ENCODE peak calls at places on chromosomes 3 and 15, in nine cellular contexts. U is dorsolateral prefrontal cortex, Q is left lung, R is ovary, G is cardiac muscle cell, V is IMR-90, M is heart left ventricle, P is GM23338, Y is OCI-LY7. F is an unnamed sample.

GRCh38 chr3:13379191-13379830 is 40.8 kb downstream of the NUP210 start:
- DNase-seq in U (peak; percentile 67), Q (peak; percentile 61), R (no peak), G (peak; percentile 75), V (peak; percentile 84), M (peak; percentile 32), P (no peak), Y (no peak), F (no peak)

GRCh38 chr15:48084759-48085420 is 35.9 kb upstream of the SLC24A5 start:
- DNase-seq in U (no peak), Q (no peak), R (no peak), G (peak; percentile 71), V (peak; percentile 50), M (no peak), P (peak; percentile 78), Y (peak; percentile 23), F (no peak)

GRCh38 chr15:58269455-58270414 is 131.6 kb downstream of the AQP9 start:
- DNase-seq in U (no peak), Q (no peak), R (no peak), G (peak; percentile 83), V (peak; percentile 71), M (peak; percentile 52), P (peak; percentile 85), Y (peak; percentile 60), F (no peak)

GRCh38 chr15:34665498-34666116 is 82.2 kb upstream of the GOLGA8B start:
- DNase-seq in U (no peak), Q (no peak), R (no peak), G (no peak), V (no peak), M (no peak), P (no peak), Y (no peak), F (no peak)

GRCh38 chr15:47196057-47196456 is 521.2 kb upstream of the SEMA6D start:
- DNase-seq in U (peak; percentile 86), Q (peak; percentile 78), R (peak; percentile 87), G (peak; percentile 95), V (peak; percentile 87), M (peak; percentile 77), P (peak; percentile 90), Y (peak; percentile 63), F (peak; percentile 82)

GRCh38 chr15:98069256-98069655 is 108.8 kb downstream of the ARRDC4 start:
- DNase-seq in U (no peak), Q (no peak), R (no peak), G (no peak), V (no peak), M (no peak), P (no peak), Y (no peak), F (no peak)

GRCh38 chr3:38545396-38545949 is 49.3 kb downstream of the EXOG start:
- DNase-seq in U (no peak), Q (no peak), R (no peak), G (no peak), V (no peak), M (no peak), P (no peak), Y (no peak), F (peak; percentile 34)

GRCh38 chr15:47484997-47485396 is 232.3 kb upstream of the SEMA6D start:
- DNase-seq in U (no peak), Q (no peak), R (no peak), G (no peak), V (peak; percentile 34), M (no peak), P (no peak), Y (no peak), F (no peak)

GRCh38 chr15:100985401-100985800 is 66.2 kb downstream of the LRRK1 start:
- DNase-seq in U (no peak), Q (no peak), R (no peak), G (no peak), V (no peak), M (no peak), P (no peak), Y (no peak), F (no peak)

GRCh38 chr15:100975043-100975442 is 55.9 kb downstream of the LRRK1 start:
- DNase-seq in U (no peak), Q (no peak), R (no peak), G (no peak), V (no peak), M (no peak), P (no peak), Y (no peak), F (no peak)

GRCh38 chr15:100981086-100981485 is 61.9 kb downstream of the LRRK1 start:
- DNase-seq in U (no peak), Q (no peak), R (no peak), G (no peak), V (no peak), M (no peak), P (no peak), Y (peak; percentile 67), F (no peak)

GRCh38 chr15:100983221-100983620 is 64.1 kb downstream of the LRRK1 start:
- DNase-seq in U (no peak), Q (no peak), R (no peak), G (no peak), V (no peak), M (no peak), P (no peak), Y (no peak), F (no peak)

DNA sequence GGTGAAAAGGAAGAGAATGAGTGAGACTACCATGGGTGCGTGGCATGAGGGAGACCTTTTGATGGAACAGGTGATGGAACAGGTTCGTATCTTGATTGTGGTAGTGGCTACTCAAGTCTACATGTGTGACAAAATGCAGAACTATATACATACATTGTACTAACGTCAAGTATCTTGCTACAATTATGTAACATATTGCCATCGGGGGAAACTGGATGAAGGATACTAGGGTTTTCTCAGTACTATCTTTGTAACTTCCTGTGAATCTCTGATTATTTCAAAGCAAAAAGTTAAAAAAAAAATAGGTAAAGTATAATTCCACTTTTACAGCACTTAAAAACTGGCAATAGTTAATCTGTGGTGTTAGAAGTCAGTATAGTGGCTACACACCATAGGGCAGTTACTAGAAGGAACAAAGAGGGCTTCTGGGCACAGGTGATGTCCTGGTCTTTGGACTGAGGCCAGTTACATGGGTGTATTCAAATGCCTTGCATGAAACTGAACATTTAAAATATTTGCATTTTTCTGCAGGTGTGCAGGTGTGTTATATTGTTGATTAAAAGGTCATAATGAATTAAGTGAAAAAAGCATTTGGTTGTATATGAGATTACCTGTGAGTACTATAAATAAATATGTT is 61.4 kb downstream of the LRRK1 start:
- DNase-seq in U (no peak), Q (no peak), R (no peak), G (no peak), V (no peak), M (no peak), P (no peak), Y (peak; percentile 34), F (no peak)
- H3K27ac ChIP-seq in U (no peak overlapping the region), Q (no peak overlapping the region), R (no peak overlapping the region), G (no peak overlapping the region), V (no peak overlapping the region), M (no peak overlapping the region), P (no peak overlapping the region), Y (peak overlapping the region; percentile 53), F (no peak overlapping the region)

GRCh38 chr15:53588773-53589172 is 170.7 kb downstream of the WDR72 start:
- DNase-seq in U (no peak), Q (no peak), R (no peak), G (no peak), V (no peak), M (no peak), P (no peak), Y (no peak), F (no peak)
- H3K4me3 ChIP-seq in U (no peak overlapping the region), Q (no peak overlapping the region), R (no peak overlapping the region), G (no peak overlapping the region), V (no peak overlapping the region), M (no peak overlapping the region), P (no peak overlapping the region), Y (no peak overlapping the region), F (no peak overlapping the region)

GRCh38 chr3:109640146-109640652 is 302.9 kb upstream of the DPPA4 start:
- DNase-seq in U (no peak), Q (no peak), R (no peak), G (no peak), V (peak; percentile 6), M (no peak), P (no peak), Y (no peak), F (no peak)

GRCh38 chr3:109647985-109648384 is 310.6 kb upstream of the DPPA4 start:
- DNase-seq in U (no peak), Q (no peak), R (no peak), G (no peak), V (peak; percentile 3), M (no peak), P (no peak), Y (no peak), F (no peak)

GRCh38 chr3:109642042-109642441 is 304.7 kb upstream of the DPPA4 start:
- DNase-seq in U (no peak), Q (no peak), R (no peak), G (no peak), V (no peak), M (no peak), P (no peak), Y (no peak), F (no peak)

GRCh38 chr3:109644332-109644731 is 307.0 kb upstream of the DPPA4 start:
- DNase-seq in U (no peak), Q (no peak), R (no peak), G (no peak), V (no peak), M (no peak), P (no peak), Y (no peak), F (no peak)

DNA sequence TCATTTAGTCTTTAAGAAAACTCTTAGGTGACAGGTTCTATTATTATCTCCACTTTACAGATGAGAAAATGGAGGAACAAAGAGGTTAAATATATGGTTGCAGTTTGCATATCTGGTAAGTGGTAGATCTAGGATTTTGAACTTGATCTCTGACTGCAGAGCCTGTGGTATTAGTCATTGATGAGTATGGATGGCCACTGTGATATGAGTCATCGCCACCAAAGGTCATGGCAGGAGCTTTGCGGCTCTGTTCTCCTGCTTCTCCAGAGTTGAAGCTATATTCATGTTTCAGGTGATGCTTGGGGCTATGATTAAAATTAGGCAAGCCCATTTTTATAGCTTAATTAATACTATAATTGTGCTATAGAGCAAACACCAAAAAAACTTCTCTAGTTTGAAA is 306.2 kb upstream of the DPPA4 start:
- DNase-seq in U (no peak), Q (no peak), R (no peak), G (no peak), V (peak; percentile 79), M (no peak), P (no peak), Y (no peak), F (no peak)
- H3K27ac ChIP-seq in U (no peak overlapping the region), Q (no peak overlapping the region), R (no peak overlapping the region), G (no peak overlapping the region), V (no peak overlapping the region), M (no peak overlapping the region), P (no peak overlapping the region), Y (no peak overlapping the region), F (no peak overlapping the region)

DNA sequence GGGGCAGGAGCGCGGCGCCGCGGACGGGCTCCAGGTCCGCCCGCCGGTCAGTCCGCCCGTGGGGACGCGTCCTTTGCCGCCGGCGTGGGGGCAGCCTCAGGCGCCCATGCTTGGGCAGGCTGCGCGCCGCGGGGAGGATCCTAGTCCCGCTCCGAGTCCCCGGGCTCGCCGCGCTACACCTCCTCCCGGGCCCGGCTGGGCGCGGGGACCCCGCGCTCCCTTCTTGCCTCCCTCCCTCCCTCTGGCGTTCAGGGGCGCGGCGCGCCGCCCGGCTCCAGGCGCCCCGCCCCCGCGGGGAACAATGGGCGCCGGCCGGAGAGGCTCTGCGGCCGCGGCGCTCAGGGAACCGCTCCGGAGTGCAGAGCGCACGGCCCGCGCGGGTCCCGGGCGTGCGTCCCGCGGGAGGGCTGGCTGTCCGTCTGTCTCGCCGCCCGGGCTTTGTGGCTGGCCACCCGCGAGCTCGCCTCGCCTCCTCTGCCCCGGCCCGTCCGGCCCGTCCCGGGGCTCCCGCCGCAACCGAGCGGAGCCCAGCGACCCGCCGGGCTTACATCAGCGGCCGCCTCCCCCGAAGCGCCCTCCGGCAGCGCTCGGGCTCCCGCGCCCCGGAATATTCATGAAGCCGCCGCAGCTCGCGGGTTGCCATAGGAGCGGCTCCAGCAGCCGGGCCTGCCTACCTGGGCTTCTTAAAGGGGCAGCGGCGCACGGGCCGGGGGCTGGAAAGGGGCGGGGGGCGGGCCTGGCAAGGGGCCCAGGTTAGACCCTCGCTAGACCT is at the start of gene HCN4:
- DNase-seq in U (peak; percentile 37), Q (no peak), R (no peak), G (peak; percentile 89), V (no peak), M (no peak), P (peak; percentile 94), Y (no peak), F (no peak)
- H3K4me3 ChIP-seq in U (peak within 1 kb of the TSS; percentile 44), Q (no peak within 1 kb of the TSS), R (no peak within 1 kb of the TSS), G (peak within 1 kb of the TSS; percentile 80), V (no peak within 1 kb of the TSS), M (peak within 1 kb of the TSS; percentile 70), P (peak within 1 kb of the TSS; percentile 76), Y (no peak within 1 kb of the TSS), F (peak within 1 kb of the TSS; percentile 42)

F was measured in spleen.